ENCODE peak calls at places on chromosomes 11 and 22, in ten cellular contexts. One of them, this sample, is unnamed.

GRCh38 chr11:76524461-76524860 is 79.6 kb downstream of the EMSY start:
- DNase-seq in tibial artery: no peak
- DNase-seq in NCI-H1092 treated with DMSO at 0.1 percent for 48 hours: peak
- DNase-seq in fibroblast of mammary gland: peak
- DNase-seq in foreskin fibroblast: peak
- DNase-seq in M059J: peak
- DNase-seq in GM13977: no peak
- DNase-seq in fibroblast of the aortic adventitia: peak
- DNase-seq in KG1: no peak
- DNase-seq in tibial nerve: no peak
- DNase-seq in this sample: no peak

GRCh38 chr11:1839924-1840779 is 1.4 kb downstream of the TNNI2 start:
- DNase-seq in tibial artery: peak
- DNase-seq in NCI-H1092 treated with DMSO at 0.1 percent for 48 hours: no peak
- DNase-seq in fibroblast of mammary gland: no peak
- DNase-seq in foreskin fibroblast: no peak
- DNase-seq in M059J: no peak
- DNase-seq in GM13977: peak
- DNase-seq in fibroblast of the aortic adventitia: no peak
- DNase-seq in KG1: peak
- DNase-seq in tibial nerve: peak
- DNase-seq in this sample: no peak

GRCh38 chr11:71269603-71270511 is 17.5 kb upstream of the SHANK2 start:
- DNase-seq in tibial artery: no peak
- DNase-seq in NCI-H1092 treated with DMSO at 0.1 percent for 48 hours: no peak
- DNase-seq in fibroblast of mammary gland: no peak
- DNase-seq in foreskin fibroblast: no peak
- DNase-seq in M059J: no peak
- DNase-seq in GM13977: no peak
- DNase-seq in fibroblast of the aortic adventitia: no peak
- DNase-seq in KG1: no peak
- DNase-seq in tibial nerve: no peak
- DNase-seq in this sample: no peak

GRCh38 chr11:47376183-47376542 is 2.2 kb downstream of the SPI1 start:
- DNase-seq in tibial artery: no peak
- DNase-seq in NCI-H1092 treated with DMSO at 0.1 percent for 48 hours: no peak
- DNase-seq in fibroblast of mammary gland: no peak
- DNase-seq in foreskin fibroblast: no peak
- DNase-seq in M059J: no peak
- DNase-seq in GM13977: no peak
- DNase-seq in fibroblast of the aortic adventitia: no peak
- DNase-seq in KG1: no peak
- DNase-seq in tibial nerve: no peak
- DNase-seq in this sample: no peak

GRCh38 chr11:121383726-121384125 is 68.4 kb upstream of the SORL1 start:
- DNase-seq in tibial artery: no peak
- DNase-seq in NCI-H1092 treated with DMSO at 0.1 percent for 48 hours: no peak
- DNase-seq in fibroblast of mammary gland: no peak
- DNase-seq in foreskin fibroblast: no peak
- DNase-seq in M059J: no peak
- DNase-seq in GM13977: no peak
- DNase-seq in fibroblast of the aortic adventitia: no peak
- DNase-seq in KG1: no peak
- DNase-seq in tibial nerve: no peak
- DNase-seq in this sample: no peak

GRCh38 chr11:26042113-26042512 is 289.8 kb upstream of the ANO3 start:
- DNase-seq in tibial artery: no peak
- DNase-seq in NCI-H1092 treated with DMSO at 0.1 percent for 48 hours: no peak
- DNase-seq in fibroblast of mammary gland: no peak
- DNase-seq in foreskin fibroblast: no peak
- DNase-seq in M059J: no peak
- DNase-seq in GM13977: no peak
- DNase-seq in fibroblast of the aortic adventitia: no peak
- DNase-seq in KG1: no peak
- DNase-seq in tibial nerve: no peak
- DNase-seq in this sample: no peak

GRCh38 chr11:107563702-107564101 is 1.8 kb downstream of the ALKBH8 start:
- DNase-seq in tibial artery: peak
- DNase-seq in NCI-H1092 treated with DMSO at 0.1 percent for 48 hours: peak
- DNase-seq in fibroblast of mammary gland: peak
- DNase-seq in foreskin fibroblast: peak
- DNase-seq in M059J: peak
- DNase-seq in GM13977: peak
- DNase-seq in fibroblast of the aortic adventitia: peak
- DNase-seq in KG1: peak
- DNase-seq in tibial nerve: peak
- DNase-seq in this sample: peak

GRCh38 chr11:2775083-2775625 is 75.4 kb upstream of the KCNQ1OT1 start:
- DNase-seq in tibial artery: no peak
- DNase-seq in NCI-H1092 treated with DMSO at 0.1 percent for 48 hours: no peak
- DNase-seq in fibroblast of mammary gland: no peak
- DNase-seq in foreskin fibroblast: no peak
- DNase-seq in M059J: no peak
- DNase-seq in GM13977: no peak
- DNase-seq in fibroblast of the aortic adventitia: no peak
- DNase-seq in KG1: no peak
- DNase-seq in tibial nerve: no peak
- DNase-seq in this sample: peak

GRCh38 chr11:114909866-114910265 is 231.5 kb downstream of the NXPE2 start:
- DNase-seq in tibial artery: no peak
- DNase-seq in NCI-H1092 treated with DMSO at 0.1 percent for 48 hours: no peak
- DNase-seq in fibroblast of mammary gland: no peak
- DNase-seq in foreskin fibroblast: no peak
- DNase-seq in M059J: no peak
- DNase-seq in GM13977: no peak
- DNase-seq in fibroblast of the aortic adventitia: no peak
- DNase-seq in KG1: no peak
- DNase-seq in tibial nerve: no peak
- DNase-seq in this sample: no peak

GRCh38 chr11:96167233-96167632 is 175.8 kb downstream of the MAML2 start:
- DNase-seq in tibial artery: no peak
- DNase-seq in NCI-H1092 treated with DMSO at 0.1 percent for 48 hours: no peak
- DNase-seq in fibroblast of mammary gland: no peak
- DNase-seq in foreskin fibroblast: no peak
- DNase-seq in M059J: no peak
- DNase-seq in GM13977: no peak
- DNase-seq in fibroblast of the aortic adventitia: no peak
- DNase-seq in KG1: no peak
- DNase-seq in tibial nerve: no peak
- DNase-seq in this sample: no peak

GRCh38 chr22:35426801-35427140 is 26.8 kb downstream of the MCM5 start:
- DNase-seq in tibial artery: no peak
- DNase-seq in NCI-H1092 treated with DMSO at 0.1 percent for 48 hours: peak
- DNase-seq in fibroblast of mammary gland: no peak
- DNase-seq in foreskin fibroblast: no peak
- DNase-seq in M059J: no peak
- DNase-seq in GM13977: no peak
- DNase-seq in fibroblast of the aortic adventitia: no peak
- DNase-seq in KG1: no peak
- DNase-seq in tibial nerve: no peak
- DNase-seq in this sample: no peak

GRCh38 chr22:38454361-38455062 is 487 bp downstream of the KCNJ4 start:
- DNase-seq in tibial artery: no peak
- DNase-seq in NCI-H1092 treated with DMSO at 0.1 percent for 48 hours: no peak
- DNase-seq in fibroblast of mammary gland: no peak
- DNase-seq in foreskin fibroblast: no peak
- DNase-seq in M059J: no peak
- DNase-seq in GM13977: peak
- DNase-seq in fibroblast of the aortic adventitia: no peak
- DNase-seq in KG1: no peak
- DNase-seq in tibial nerve: no peak
- DNase-seq in this sample: peak

GRCh38 chr22:44172370-44173108 is 8.2 kb upstream of the PARVG start:
- DNase-seq in tibial artery: peak
- DNase-seq in NCI-H1092 treated with DMSO at 0.1 percent for 48 hours: peak
- DNase-seq in fibroblast of mammary gland: peak
- DNase-seq in foreskin fibroblast: peak
- DNase-seq in M059J: no peak
- DNase-seq in GM13977: peak
- DNase-seq in fibroblast of the aortic adventitia: no peak
- DNase-seq in KG1: peak
- DNase-seq in tibial nerve: peak
- DNase-seq in this sample: peak

GRCh38 chr22:35451602-35452001 is 51.7 kb downstream of the MCM5 start:
- DNase-seq in tibial artery: no peak
- DNase-seq in NCI-H1092 treated with DMSO at 0.1 percent for 48 hours: no peak
- DNase-seq in fibroblast of mammary gland: no peak
- DNase-seq in foreskin fibroblast: no peak
- DNase-seq in M059J: no peak
- DNase-seq in GM13977: no peak
- DNase-seq in fibroblast of the aortic adventitia: no peak
- DNase-seq in KG1: no peak
- DNase-seq in tibial nerve: no peak
- DNase-seq in this sample: no peak

GRCh38 chr11:16572946-16573345 is 165.5 kb upstream of the C11orf58 start:
- DNase-seq in tibial artery: no peak
- DNase-seq in NCI-H1092 treated with DMSO at 0.1 percent for 48 hours: no peak
- DNase-seq in fibroblast of mammary gland: no peak
- DNase-seq in foreskin fibroblast: no peak
- DNase-seq in M059J: no peak
- DNase-seq in GM13977: no peak
- DNase-seq in fibroblast of the aortic adventitia: no peak
- DNase-seq in KG1: no peak
- DNase-seq in tibial nerve: no peak
- DNase-seq in this sample: no peak

GRCh38 chr11:12724301-12725046 is 50.3 kb downstream of the TEAD1 start:
- DNase-seq in tibial artery: peak
- DNase-seq in NCI-H1092 treated with DMSO at 0.1 percent for 48 hours: peak
- DNase-seq in fibroblast of mammary gland: peak
- DNase-seq in foreskin fibroblast: peak
- DNase-seq in M059J: peak
- DNase-seq in GM13977: no peak
- DNase-seq in fibroblast of the aortic adventitia: peak
- DNase-seq in KG1: no peak
- DNase-seq in tibial nerve: peak
- DNase-seq in this sample: peak

GRCh38 chr11:123316003-123316402 is 114.1 kb upstream of the GRAMD1B start:
- DNase-seq in tibial artery: no peak
- DNase-seq in NCI-H1092 treated with DMSO at 0.1 percent for 48 hours: no peak
- DNase-seq in fibroblast of mammary gland: no peak
- DNase-seq in foreskin fibroblast: no peak
- DNase-seq in M059J: no peak
- DNase-seq in GM13977: no peak
- DNase-seq in fibroblast of the aortic adventitia: peak
- DNase-seq in KG1: no peak
- DNase-seq in tibial nerve: no peak
- DNase-seq in this sample: no peak

GRCh38 chr11:10891321-10891720 is 33.5 kb upstream of the ZBED5 start:
- DNase-seq in tibial artery: no peak
- DNase-seq in NCI-H1092 treated with DMSO at 0.1 percent for 48 hours: no peak
- DNase-seq in fibroblast of mammary gland: no peak
- DNase-seq in foreskin fibroblast: no peak
- DNase-seq in M059J: no peak
- DNase-seq in GM13977: no peak
- DNase-seq in fibroblast of the aortic adventitia: no peak
- DNase-seq in KG1: no peak
- DNase-seq in tibial nerve: no peak
- DNase-seq in this sample: no peak

This sample was measured in DMS79.